ENCODE peak calls at places on chromosomes 6 and 20, in four cellular contexts. One of them, this sample, is unnamed.

GRCh38 chr6:156686429-156686939 is 90.7 kb upstream of the ARID1B start:
- DNase-seq in sigmoid colon: peak; percentile 66
- DNase-seq in fibroblast of lung: peak; percentile 60
- DNase-seq in tibial artery: no peak
- DNase-seq in this sample: no peak

GRCh38 chr20:8535403-8536003 is 403.4 kb downstream of the PLCB1 start:
- DNase-seq in sigmoid colon: no peak
- DNase-seq in fibroblast of lung: no peak
- DNase-seq in tibial artery: no peak
- DNase-seq in this sample: no peak

GRCh38 chr6:36752187-36752885 is 54.7 kb downstream of the RAB44 start:
- DNase-seq in sigmoid colon: no peak
- DNase-seq in fibroblast of lung: no peak
- DNase-seq in tibial artery: no peak
- DNase-seq in this sample: no peak

GRCh38 chr20:2825770-2826169 is 9.6 kb downstream of the TMEM239 start:
- DNase-seq in sigmoid colon: no peak
- DNase-seq in fibroblast of lung: no peak
- DNase-seq in tibial artery: no peak
- DNase-seq in this sample: no peak

GRCh38 chr20:56440346-56441007 is 27.9 kb upstream of the RTF2 start:
- DNase-seq in sigmoid colon: peak; percentile 22
- DNase-seq in fibroblast of lung: peak; percentile 40
- DNase-seq in tibial artery: no peak
- DNase-seq in this sample: peak; percentile 34

GRCh38 chr6:136609878-136610706 is 59.9 kb upstream of the MAP7 start:
- DNase-seq in sigmoid colon: peak; percentile 85
- DNase-seq in fibroblast of lung: peak; percentile 100
- DNase-seq in tibial artery: peak; percentile 83
- DNase-seq in this sample: no peak

GRCh38 chr6:24910850-24911712 is 24.7 kb downstream of the RIPOR2 start:
- DNase-seq in sigmoid colon: peak; percentile 81
- DNase-seq in fibroblast of lung: peak; percentile 67
- DNase-seq in tibial artery: peak; percentile 57
- DNase-seq in this sample: no peak

GRCh38 chr6:100986921-100987320 is 105.8 kb upstream of the ASCC3 start:
- DNase-seq in sigmoid colon: no peak
- DNase-seq in fibroblast of lung: no peak
- DNase-seq in tibial artery: no peak
- DNase-seq in this sample: no peak

GRCh38 chr20:41862023-41862422 is 243.8 kb upstream of the CHD6 start:
- DNase-seq in sigmoid colon: no peak
- DNase-seq in fibroblast of lung: no peak
- DNase-seq in tibial artery: no peak
- DNase-seq in this sample: no peak

DNA sequence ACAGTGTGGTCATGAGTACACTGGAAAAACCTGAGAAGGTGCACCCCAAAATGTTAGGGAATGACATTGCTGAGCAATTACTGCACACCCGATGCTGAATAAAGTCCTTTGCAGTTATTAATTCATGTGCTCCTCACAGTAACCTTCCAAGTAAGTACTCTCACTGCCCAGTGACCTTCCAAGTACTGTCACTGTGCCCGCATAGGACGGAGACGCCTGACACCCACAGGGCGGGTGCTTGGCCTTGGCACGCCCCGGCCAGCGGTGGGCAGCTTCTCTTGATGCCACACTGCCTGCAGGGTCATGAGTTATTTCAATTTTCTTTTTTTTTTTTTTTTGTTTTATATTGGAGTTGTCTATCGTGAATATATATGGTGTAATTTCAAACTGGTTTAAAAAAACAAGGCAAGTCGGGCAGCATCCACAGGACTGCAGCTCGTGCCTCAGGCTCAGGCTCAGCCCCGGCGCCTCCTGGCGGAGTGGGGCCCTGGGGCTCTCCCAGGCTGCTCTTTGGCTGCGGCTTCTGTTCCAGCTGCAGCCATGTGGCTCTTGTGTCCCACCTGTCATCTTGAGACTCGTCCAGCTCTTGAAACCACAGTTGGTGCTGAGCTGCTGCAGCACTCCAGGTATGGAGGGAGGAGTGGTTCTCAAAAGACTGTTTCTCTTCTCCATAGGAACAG is 27.0 kb downstream of the PNLDC1 start:
- DNase-seq in sigmoid colon: no peak
- DNase-seq in fibroblast of lung: no peak
- DNase-seq in tibial artery: no peak
- DNase-seq in this sample: no peak
- TF ChIP-seq CTCF in sigmoid colon: no peak
- TF ChIP-seq CTCF in fibroblast of lung: no peak
- TF ChIP-seq CTCF in tibial artery: no peak
- TF ChIP-seq CTCF in this sample: no peak

GRCh38 chr6:108133594-108134179 is 32.1 kb upstream of the NR2E1 start:
- DNase-seq in sigmoid colon: peak; percentile 75
- DNase-seq in fibroblast of lung: peak; percentile 87
- DNase-seq in tibial artery: peak; percentile 25
- DNase-seq in this sample: no peak

GRCh38 chr6:108132863-108133262 is 33.0 kb upstream of the NR2E1 start:
- DNase-seq in sigmoid colon: no peak
- DNase-seq in fibroblast of lung: no peak
- DNase-seq in tibial artery: no peak
- DNase-seq in this sample: no peak

GRCh38 chr6:108134213-108134973 is 31.4 kb upstream of the NR2E1 start:
- DNase-seq in sigmoid colon: no peak
- DNase-seq in fibroblast of lung: no peak
- DNase-seq in tibial artery: no peak
- DNase-seq in this sample: no peak
- H3K4me3 ChIP-seq in sigmoid colon: no peak overlapping the region
- H3K4me3 ChIP-seq in fibroblast of lung: no peak overlapping the region
- H3K4me3 ChIP-seq in tibial artery: peak overlapping the region; percentile 45
- H3K4me3 ChIP-seq in this sample: no peak overlapping the region

DNA sequence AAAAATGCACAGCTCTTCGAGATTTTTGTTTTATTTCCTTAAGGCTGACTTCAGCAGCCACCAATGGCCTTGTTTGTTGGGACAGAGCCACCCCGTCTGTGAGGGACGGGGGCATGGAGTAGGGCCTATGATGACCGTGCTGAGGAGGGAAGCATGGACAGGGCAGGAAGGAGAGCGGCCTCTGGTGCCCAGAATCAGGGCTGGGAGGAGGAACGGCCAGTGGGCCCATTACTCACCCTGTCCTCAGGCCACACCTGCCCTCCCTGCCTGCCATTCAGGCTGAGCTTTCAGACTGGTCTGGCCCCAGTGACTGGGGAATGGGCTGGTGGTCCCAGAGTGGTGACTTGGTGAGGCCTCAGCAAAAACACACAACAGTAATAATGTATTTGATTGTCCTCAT is 104.4 kb downstream of the SMOC2 start:
- DNase-seq in sigmoid colon: no peak
- DNase-seq in fibroblast of lung: no peak
- DNase-seq in tibial artery: no peak
- DNase-seq in this sample: no peak
- TF ChIP-seq CTCF in sigmoid colon: no peak
- TF ChIP-seq CTCF in fibroblast of lung: no peak
- TF ChIP-seq CTCF in tibial artery: no peak
- TF ChIP-seq CTCF in this sample: no peak

GRCh38 chr6:28137458-28138020 is 4.1 kb upstream of the ZKSCAN8 start:
- DNase-seq in sigmoid colon: no peak
- DNase-seq in fibroblast of lung: peak; percentile 29
- DNase-seq in tibial artery: no peak
- DNase-seq in this sample: no peak

GRCh38 chr6:28136585-28137457 is 4.9 kb upstream of the ZKSCAN8 start:
- DNase-seq in sigmoid colon: peak; percentile 98
- DNase-seq in fibroblast of lung: peak; percentile 97
- DNase-seq in tibial artery: peak; percentile 90
- DNase-seq in this sample: peak; percentile 88

GRCh38 chr6:28134716-28135115 is 7.0 kb upstream of the ZKSCAN8 start:
- DNase-seq in sigmoid colon: no peak
- DNase-seq in fibroblast of lung: no peak
- DNase-seq in tibial artery: no peak
- DNase-seq in this sample: no peak

GRCh38 chr6:28134015-28134414 is 7.7 kb upstream of the ZKSCAN8 start:
- DNase-seq in sigmoid colon: no peak
- DNase-seq in fibroblast of lung: peak; percentile 26
- DNase-seq in tibial artery: no peak
- DNase-seq in this sample: no peak

GRCh38 chr6:28135393-28135792 is 6.3 kb upstream of the ZKSCAN8 start:
- DNase-seq in sigmoid colon: no peak
- DNase-seq in fibroblast of lung: no peak
- DNase-seq in tibial artery: no peak
- DNase-seq in this sample: no peak
- H3K4me3 ChIP-seq in sigmoid colon: no peak overlapping the region
- H3K4me3 ChIP-seq in fibroblast of lung: peak overlapping the region; percentile 82
- H3K4me3 ChIP-seq in tibial artery: no peak overlapping the region
- H3K4me3 ChIP-seq in this sample: peak overlapping the region; percentile 58

GRCh38 chr6:120410586-120410985 is 923.7 kb downstream of the TBC1D32 start:
- DNase-seq in sigmoid colon: no peak
- DNase-seq in fibroblast of lung: no peak
- DNase-seq in tibial artery: no peak
- DNase-seq in this sample: no peak

GRCh38 chr6:120411394-120411793 is 922.9 kb downstream of the TBC1D32 start:
- DNase-seq in sigmoid colon: no peak
- DNase-seq in fibroblast of lung: no peak
- DNase-seq in tibial artery: no peak
- DNase-seq in this sample: no peak

GRCh38 chr6:120407696-120408095 is 926.6 kb downstream of the TBC1D32 start:
- DNase-seq in sigmoid colon: no peak
- DNase-seq in fibroblast of lung: no peak
- DNase-seq in tibial artery: no peak
- DNase-seq in this sample: no peak

GRCh38 chr6:120405947-120406346 is 928.3 kb downstream of the TBC1D32 start:
- DNase-seq in sigmoid colon: no peak
- DNase-seq in fibroblast of lung: no peak
- DNase-seq in tibial artery: no peak
- DNase-seq in this sample: no peak
- TF ChIP-seq CTCF in sigmoid colon: no peak
- TF ChIP-seq CTCF in fibroblast of lung: no peak
- TF ChIP-seq CTCF in tibial artery: no peak
- TF ChIP-seq CTCF in this sample: no peak

GRCh38 chr6:33077908-33078307 is 2.1 kb downstream of the HLA-DPB1 start:
- DNase-seq in sigmoid colon: no peak
- DNase-seq in fibroblast of lung: no peak
- DNase-seq in tibial artery: no peak
- DNase-seq in this sample: no peak

GRCh38 chr6:33075208-33075567 is 602 bp upstream of the HLA-DPB1 start:
- DNase-seq in sigmoid colon: no peak
- DNase-seq in fibroblast of lung: no peak
- DNase-seq in tibial artery: no peak
- DNase-seq in this sample: no peak

GRCh38 chr6:33076406-33076934 is 680 bp downstream of the HLA-DPB1 start:
- DNase-seq in sigmoid colon: no peak
- DNase-seq in fibroblast of lung: no peak
- DNase-seq in tibial artery: no peak
- DNase-seq in this sample: no peak

GRCh38 chr6:33073431-33073871 is at the start of gene HLA-DPA1:
- DNase-seq in sigmoid colon: no peak
- DNase-seq in fibroblast of lung: no peak
- DNase-seq in tibial artery: peak; percentile 60
- DNase-seq in this sample: peak; percentile 91

DNA sequence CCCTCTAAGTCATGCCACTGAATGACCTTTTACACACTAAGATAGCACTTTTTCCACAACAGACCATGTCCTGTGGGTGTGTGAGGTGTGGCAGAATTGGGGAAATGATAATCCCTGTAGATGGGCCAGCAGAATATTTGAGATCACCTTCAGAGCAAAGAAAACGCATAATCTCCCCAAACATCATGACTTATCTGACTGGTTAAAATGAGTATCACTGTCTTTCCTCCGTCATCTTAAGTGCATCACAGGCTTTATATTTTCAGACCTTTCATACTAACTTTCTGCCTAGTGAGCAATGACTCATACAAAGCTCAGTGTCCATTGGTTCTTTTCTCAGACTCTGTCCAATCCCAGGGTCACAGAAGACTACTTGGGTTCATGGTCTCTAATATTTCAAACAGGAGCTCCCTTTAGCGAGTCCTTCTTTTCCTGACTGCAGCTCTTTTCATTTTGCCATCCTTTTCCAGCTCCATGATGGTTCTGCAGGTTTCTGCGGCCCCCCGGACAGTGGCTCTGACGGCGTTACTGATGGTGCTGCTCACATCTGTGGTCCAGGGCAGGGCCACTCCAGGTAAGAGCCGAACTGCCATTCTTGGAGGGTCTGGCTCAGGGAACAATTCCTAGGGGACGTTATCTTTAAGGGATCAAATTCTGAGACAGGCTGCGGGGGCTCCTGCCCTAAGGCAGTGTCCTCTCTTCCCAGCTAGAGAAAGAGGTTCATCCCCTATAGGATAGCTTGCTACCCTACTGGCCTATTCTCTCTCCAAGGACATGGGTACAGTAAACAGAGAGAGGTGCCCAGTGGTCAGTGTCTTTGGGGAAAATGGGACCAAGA is at the start of gene HLA-DPB1:
- DNase-seq in sigmoid colon: no peak
- DNase-seq in fibroblast of lung: peak; percentile 32
- DNase-seq in tibial artery: no peak
- DNase-seq in this sample: peak; percentile 89
- H3K4me3 ChIP-seq in sigmoid colon: no peak within 1 kb of the TSS
- H3K4me3 ChIP-seq in fibroblast of lung: no peak within 1 kb of the TSS
- H3K4me3 ChIP-seq in tibial artery: peak within 1 kb of the TSS; percentile 29
- H3K4me3 ChIP-seq in this sample: peak within 1 kb of the TSS; percentile 70

GRCh38 chr6:31865205-31866118 is 2.8 kb upstream of the NEU1 start:
- DNase-seq in sigmoid colon: no peak
- DNase-seq in fibroblast of lung: peak; percentile 25
- DNase-seq in tibial artery: no peak
- DNase-seq in this sample: no peak

GRCh38 chr6:31871068-31871659 is 7.6 kb downstream of the SLC44A4 start:
- DNase-seq in sigmoid colon: no peak
- DNase-seq in fibroblast of lung: peak; percentile 36
- DNase-seq in tibial artery: no peak
- DNase-seq in this sample: no peak

GRCh38 chr6:31874836-31875572 is 3.8 kb downstream of the SLC44A4 start:
- DNase-seq in sigmoid colon: no peak
- DNase-seq in fibroblast of lung: no peak
- DNase-seq in tibial artery: no peak
- DNase-seq in this sample: no peak

GRCh38 chr6:31874084-31874670 is 4.6 kb downstream of the SLC44A4 start:
- DNase-seq in sigmoid colon: no peak
- DNase-seq in fibroblast of lung: no peak
- DNase-seq in tibial artery: no peak
- DNase-seq in this sample: no peak

DNA sequence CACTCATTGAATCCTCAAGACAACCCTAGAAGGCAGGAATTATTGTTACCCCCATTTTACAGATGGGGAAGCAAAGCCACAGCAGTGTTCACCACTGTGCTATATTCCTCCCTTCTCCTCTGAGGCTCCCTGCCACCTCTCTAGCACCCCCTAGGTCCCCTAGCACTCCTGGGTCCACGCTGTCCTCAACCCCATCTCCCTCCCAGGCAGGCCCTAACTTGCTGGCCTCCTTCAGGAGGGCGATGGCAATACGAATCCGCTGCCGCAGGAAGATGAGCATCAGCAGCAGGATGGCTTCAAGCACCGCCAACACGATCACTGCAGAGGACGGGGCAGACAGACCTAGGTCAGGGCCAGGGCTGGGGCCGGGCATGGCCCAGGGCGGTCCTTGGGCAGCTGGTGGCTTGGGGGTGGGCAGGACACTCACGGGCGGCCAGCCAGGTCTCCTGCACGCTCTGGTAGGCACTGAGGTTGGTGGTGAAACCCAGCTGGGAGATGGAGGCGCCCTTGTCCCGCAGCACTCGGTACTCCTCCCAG is 7.8 kb upstream of the NEU1 start:
- DNase-seq in sigmoid colon: no peak
- DNase-seq in fibroblast of lung: no peak
- DNase-seq in tibial artery: no peak
- DNase-seq in this sample: no peak
- TF ChIP-seq CTCF in sigmoid colon: no peak
- TF ChIP-seq CTCF in fibroblast of lung: no peak
- TF ChIP-seq CTCF in tibial artery: no peak
- TF ChIP-seq CTCF in this sample: peak; percentile 29

This sample was measured in GM12864.